ENCODE peak calls at places on chromosomes 1 and 21, in six cellular contexts. I, F, O, R, H and K are unnamed samples.

GRCh38 chr1:63914241-63914640 is 140.4 kb downstream of the ROR1 start:
- DNase-seq in H (no peak), F (no peak), O (no peak), I (no peak), R (no peak), K (no peak)

GRCh38 chr21:15968911-15969310 is 239.1 kb downstream of the USP25 start:
- DNase-seq in R (no peak), O (no peak), H (no peak), I (no peak), F (no peak), K (no peak)

GRCh38 chr1:24949331-24949881 is 19.3 kb upstream of the RUNX3 start:
- DNase-seq in H (no peak), R (peak), I (peak), F (no peak), O (no peak), K (no peak)

GRCh38 chr1:222250376-222250775 is 297.5 kb downstream of the HHIPL2 start:
- DNase-seq in R (peak), H (no peak), F (no peak), O (no peak), I (peak), K (no peak)

GRCh38 chr1:27405074-27405473 is 12.7 kb downstream of the GPR3 start:
- DNase-seq in F (no peak), R (peak), O (peak), I (peak), H (peak), K (no peak)

GRCh38 chr1:180130651-180131050 is 24.0 kb upstream of the QSOX1 start:
- DNase-seq in H (no peak), R (no peak), F (no peak), O (no peak), I (no peak), K (no peak)

GRCh38 chr1:176768532-176768931 is 305.6 kb downstream of the PAPPA2 start:
- DNase-seq in F (no peak), H (no peak), O (no peak), R (no peak), I (no peak), K (no peak)

GRCh38 chr21:46017695-46018094 is 36.1 kb downstream of the COL6A1 start:
- DNase-seq in H (no peak), R (no peak), O (no peak), F (no peak), I (no peak), K (no peak)

GRCh38 chr1:224253721-224254120 is 70.7 kb downstream of the DEGS1 start:
- DNase-seq in R (no peak), I (peak), H (no peak), F (no peak), O (no peak), K (no peak)

GRCh38 chr1:148372731-148373130 is 110.4 kb downstream of the PPIAL4G start:
- DNase-seq in I (peak), R (peak), O (no peak), F (no peak), H (no peak), K (no peak)

GRCh38 chr1:8219530-8219929 is 98.4 kb upstream of the SLC45A1 start:
- DNase-seq in F (no peak), R (no peak), H (no peak), I (peak), O (no peak), K (no peak)

GRCh38 chr1:221823149-221823548 is 81.3 kb upstream of the DUSP10 start:
- DNase-seq in H (no peak), O (no peak), I (no peak), R (no peak), F (no peak), K (no peak)

GRCh38 chr21:42678118-42678430 is 24.7 kb downstream of the PDE9A start:
- DNase-seq in O (no peak), H (no peak), R (no peak), I (no peak), F (no peak), K (no peak)

GRCh38 chr1:11301593-11301992 is 28.6 kb downstream of the UBIAD1 start:
- DNase-seq in I (no peak), F (no peak), R (no peak), O (no peak), H (no peak), K (no peak)

GRCh38 chr1:39305555-39305954 is 101.1 kb downstream of the MACF1 start:
- DNase-seq in H (no peak), I (no peak), F (no peak), R (no peak), O (no peak), K (no peak)

GRCh38 chr1:91997607-91998195 is 32.1 kb upstream of the EPHX4 start:
- DNase-seq in O (no peak), H (peak), I (peak), F (no peak), R (peak), K (peak)

GRCh38 chr1:75079535-75080290 is 54.5 kb upstream of the LHX8 start:
- DNase-seq in F (no peak), H (peak), O (no peak), R (peak), I (no peak), K (no peak)

GRCh38 chr21:14616303-14617039 is 70.4 kb upstream of the SAMSN1 start:
- DNase-seq in F (peak), O (no peak), H (peak), I (no peak), R (no peak), K (no peak)

GRCh38 chr1:118204648-118205047 is 19.6 kb upstream of the SPAG17 start:
- DNase-seq in I (no peak), R (no peak), H (no peak), F (no peak), O (no peak), K (no peak)

GRCh38 chr21:43912910-43913309 is 47.9 kb downstream of the AGPAT3 start:
- DNase-seq in R (no peak), O (no peak), F (no peak), H (no peak), I (no peak), K (no peak)

GRCh38 chr1:3467096-3468036 is 12.9 kb downstream of the ARHGEF16 start:
- DNase-seq in R (no peak), H (peak), O (no peak), F (no peak), I (no peak), K (no peak)

GRCh38 chr1:10217748-10218441 is 7.5 kb downstream of the KIF1B start:
- DNase-seq in H (no peak), O (no peak), R (peak), I (no peak), F (no peak), K (no peak)

GRCh38 chr1:113901171-113901570 is 3.4 kb downstream of the AP4B1 start:
- DNase-seq in I (no peak), H (no peak), R (no peak), F (no peak), O (no peak), K (no peak)

GRCh38 chr1:156860113-156860638 is 489 bp upstream of the NTRK1 start:
- DNase-seq in O (peak), R (peak), I (peak), H (no peak), F (no peak), K (no peak)

DNA sequence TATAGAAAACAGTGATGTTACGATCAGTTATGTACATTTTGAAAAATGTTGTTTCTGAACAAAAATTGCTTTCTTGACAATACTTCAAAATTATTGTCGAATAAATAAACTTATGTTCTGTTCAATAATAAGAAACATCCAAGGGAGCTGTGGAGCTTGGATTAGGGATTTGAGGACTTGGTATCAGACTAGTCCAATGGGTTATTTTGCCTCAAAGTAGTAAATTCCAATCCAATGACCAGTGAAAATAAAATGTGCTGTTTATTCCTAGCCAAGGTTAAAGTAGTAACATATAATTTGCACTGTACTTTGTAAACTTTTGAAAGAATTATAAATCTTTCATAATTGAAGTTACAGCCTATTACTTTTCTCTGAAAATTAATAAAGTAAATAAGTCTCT is 79.1 kb upstream of the IVNS1ABP start:
- DNase-seq in O (no peak), R (no peak), F (no peak), H (no peak), I (no peak), K (no peak)
- H3K9ac ChIP-seq in O (no peak), R (no peak), F (no peak), H (no peak), I (no peak), K (no peak)

DNA sequence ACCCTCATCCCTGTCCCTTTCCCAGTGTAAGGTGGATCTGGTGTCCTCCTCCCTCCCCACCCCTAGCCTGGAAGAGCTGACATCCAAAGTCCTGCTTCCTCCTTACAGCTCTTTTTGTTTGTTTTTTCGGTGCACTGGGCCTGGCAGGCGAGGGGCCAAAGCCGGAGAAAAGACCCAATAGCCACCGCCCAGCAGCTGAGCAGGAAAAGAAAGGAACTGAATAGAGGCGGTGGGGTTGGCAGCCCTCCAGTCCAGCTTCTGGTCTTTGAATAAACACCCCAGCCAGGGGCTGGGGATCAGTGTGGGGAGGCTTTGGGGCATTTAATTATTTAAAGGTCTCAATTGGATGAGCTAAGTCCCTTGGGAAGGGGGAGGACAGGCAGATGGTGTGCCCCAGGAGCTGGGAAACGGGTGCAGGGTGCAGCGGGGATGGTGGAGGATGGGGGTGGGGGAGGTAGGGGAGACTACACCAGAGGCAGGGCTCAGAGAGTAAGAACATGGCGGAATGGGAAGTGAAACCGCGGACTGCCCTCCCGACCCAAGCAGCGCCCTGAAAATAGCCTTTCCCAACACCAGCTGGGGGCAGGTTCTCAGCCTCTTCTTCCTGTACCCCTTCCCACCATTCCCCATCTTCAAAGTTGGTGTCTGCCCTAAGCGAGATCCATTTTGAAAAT is 20.2 kb downstream of the BTG2 start:
- DNase-seq in O (no peak), I (no peak), H (no peak), F (no peak), R (no peak), K (no peak)
- H3K14ac ChIP-seq in O (peak), I (no peak), H (no peak), F (no peak), R (no peak), K (no peak)

GRCh38 chr1:185645201-185645640 is 89.0 kb upstream of the HMCN1 start:
- DNase-seq in H (peak), O (no peak), R (peak), I (no peak), F (peak), K (no peak)
- H2BK5ac ChIP-seq in H (peak), O (no peak), R (no peak), I (peak), F (peak), K (no peak)

DNA sequence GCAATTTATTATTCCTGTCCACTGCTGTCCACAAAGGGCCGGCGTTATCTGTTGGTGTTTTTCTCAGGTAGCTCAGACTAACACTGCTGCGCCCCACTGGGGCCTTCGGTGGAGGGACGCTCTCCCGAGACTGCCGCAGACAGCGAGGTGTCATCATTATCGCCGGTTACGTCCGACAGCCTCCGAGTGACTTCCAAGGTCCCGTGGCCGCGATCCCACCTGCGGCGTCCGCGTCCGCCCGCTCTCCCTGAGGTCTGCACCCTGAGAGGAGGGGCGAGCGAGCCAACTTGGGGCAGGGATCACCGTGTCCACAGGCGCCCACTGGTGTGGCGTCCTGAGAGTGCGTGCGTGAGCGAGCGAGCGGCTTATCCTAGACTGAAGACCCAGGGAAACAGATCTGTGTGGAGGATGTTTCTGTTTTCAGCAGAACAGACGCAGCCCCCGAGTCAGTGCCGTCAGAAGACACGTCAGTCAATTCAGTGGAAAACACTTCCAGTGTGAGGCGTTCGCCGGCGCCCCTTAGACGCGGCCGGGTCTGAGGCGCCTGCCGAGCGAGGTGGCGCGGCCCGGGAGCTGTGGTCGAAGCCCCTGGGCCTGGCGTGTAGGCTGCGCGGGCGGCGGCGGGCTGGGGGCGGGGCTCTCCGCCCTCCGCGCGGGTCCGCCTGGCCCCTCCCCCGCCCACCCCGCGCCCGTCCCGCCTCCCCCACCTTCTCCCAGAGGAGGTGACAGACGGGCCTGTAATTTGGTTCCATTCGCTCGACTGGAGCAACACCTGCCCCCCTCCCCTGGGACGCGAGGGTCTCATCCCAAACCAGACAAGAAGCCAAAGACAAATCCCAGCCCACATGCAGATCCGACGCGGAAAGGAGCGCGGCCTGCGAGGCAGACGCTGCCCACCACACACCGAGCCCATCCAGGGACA is 12.6 kb downstream of the NHLH2 start:
- DNase-seq in I (peak), H (no peak), R (peak), O (peak), F (no peak), K (no peak)
- H3K9ac ChIP-seq in I (no peak), H (peak), R (peak), O (peak), F (no peak), K (peak)

GRCh38 chr1:154218545-154218944 is 2.2 kb upstream of the UBAP2L start:
- DNase-seq in H (no peak), I (no peak), R (no peak), O (no peak), F (no peak), K (no peak)
- H3K14ac ChIP-seq in H (no peak), I (no peak), R (no peak), O (no peak), F (no peak), K (no peak)